ENCODE peak calls at places on chromosomes 16 and 17, in four cellular contexts. C is HepG2, N is K562, Y is GM12878. J is an unnamed sample.

GRCh38 chr16:50613281-50613991 is 65.2 kb downstream of the NKD1 start:
- DNase-seq in Y (no peak), C (no peak), N (no peak), J (no peak)

GRCh38 chr17:10604521-10604920 is 52.6 kb downstream of the MYH3 start:
- DNase-seq in Y (no peak), N (no peak), C (no peak), J (no peak)

GRCh38 chr17:81278831-81279230 is 16.3 kb downstream of the SLC38A10 start:
- DNase-seq in Y (no peak), N (no peak), C (no peak), J (no peak)

GRCh38 chr17:8436169-8436932 is 667 bp downstream of the NDEL1 start:
- DNase-seq in N (peak), Y (no peak), C (peak), J (peak)

GRCh38 chr16:69423189-69423588 is 1.2 kb upstream of the CYB5B start:
- DNase-seq in N (no peak), C (no peak), Y (no peak), J (no peak)

GRCh38 chr16:4832698-4833343 is 14.3 kb downstream of the GLYR1 start:
- DNase-seq in N (no peak), Y (no peak), C (no peak), J (no peak)

GRCh38 chr17:28901866-28902818 is 737 bp downstream of the DHRS13 start:
- DNase-seq in Y (no peak), N (peak), C (no peak), J (peak)

GRCh38 chr16:31508706-31509523 is 724 bp upstream of the RUSF1 start:
- DNase-seq in C (peak), N (no peak), Y (no peak), J (no peak)

GRCh38 chr17:74873874-74874614 is 1.2 kb upstream of the FDXR start:
- DNase-seq in Y (no peak), C (peak), N (no peak), J (peak)

GRCh38 chr17:20063665-20064648 is 54.8 kb downstream of the SPECC1 start:
- DNase-seq in N (no peak), Y (peak), C (no peak), J (no peak)

GRCh38 chr17:72387487-72387886 is 266.7 kb downstream of the SOX9 start:
- DNase-seq in N (no peak), C (peak), Y (no peak), J (no peak)

GRCh38 chr17:44219636-44220210 is at the start of gene UBTF:
- DNase-seq in N (peak), Y (no peak), C (peak), J (peak)

GRCh38 chr17:19269102-19269501 is 31.9 kb downstream of the EPN2 start:
- DNase-seq in Y (no peak), C (no peak), N (no peak), J (no peak)

GRCh38 chr17:65953316-65954147 is 238.4 kb downstream of the CEP112 start:
- DNase-seq in C (peak), N (no peak), Y (no peak), J (no peak)

GRCh38 chr16:11297492-11298142 is 16.5 kb upstream of the PRM1 start:
- DNase-seq in Y (peak), N (peak), C (peak), J (no peak)

GRCh38 chr17:51627776-51628175 is 367.4 kb downstream of the UTP18 start:
- DNase-seq in C (no peak), N (no peak), Y (no peak), J (no peak)

GRCh38 chr16:87789437-87790277 is 23.9 kb upstream of the KLHDC4 start:
- DNase-seq in Y (no peak), C (peak), N (no peak), J (no peak)

GRCh38 chr17:63483655-63484575 is 7.1 kb downstream of the ACE start:
- DNase-seq in C (no peak), N (no peak), Y (no peak), J (no peak)

GRCh38 chr16:27355610-27356009 is 41.8 kb downstream of the IL4R start:
- DNase-seq in N (peak), C (peak), Y (no peak), J (peak)

GRCh38 chr17:57708401-57708800 is 36.7 kb downstream of the CCDC182 start:
- DNase-seq in C (no peak), Y (no peak), N (no peak), J (peak)

GRCh38 chr17:47188266-47188665 is 829 bp downstream of the CDC27 start:
- DNase-seq in Y (no peak), N (no peak), C (no peak), J (peak)

GRCh38 chr17:8372422-8372821 is 4.1 kb downstream of the KRABD2 start:
- DNase-seq in N (no peak), C (no peak), Y (no peak), J (no peak)

GRCh38 chr16:52741386-52741785 is 194.4 kb upstream of the TOX3 start:
- DNase-seq in C (no peak), Y (no peak), N (no peak), J (no peak)

GRCh38 chr17:75338335-75338734 is 49.1 kb upstream of the SLC25A19 start:
- DNase-seq in N (no peak), C (no peak), Y (no peak), J (no peak)

GRCh38 chr16:23359092-23359760 is 57.1 kb downstream of the SCNN1B start:
- DNase-seq in Y (no peak), C (no peak), N (no peak), J (no peak)

GRCh38 chr17:81549031-81549557 is 3.1 kb downstream of the FAAP100 start:
- DNase-seq in C (peak), Y (no peak), N (no peak), J (no peak)

GRCh38 chr16:52436646-52437645 is 110.0 kb downstream of the TOX3 start:
- DNase-seq in Y (no peak), C (no peak), N (no peak), J (no peak)

GRCh38 chr16:88616736-88617135 is 21.6 kb upstream of the IL17C start:
- DNase-seq in N (no peak), C (no peak), Y (no peak), J (no peak)

GRCh38 chr17:34581446-34582184 is 2.2 kb downstream of the TMEM132E start:
- DNase-seq in C (no peak), Y (no peak), N (no peak), J (no peak)

GRCh38 chr17:72545756-72546155 is 424.9 kb downstream of the SOX9 start:
- DNase-seq in C (no peak), N (no peak), Y (no peak), J (no peak)

GRCh38 chr16:48611329-48612137 is 1.6 kb upstream of the N4BP1 start:
- DNase-seq in N (peak), C (peak), Y (peak), J (no peak)

GRCh38 chr16:49467540-49468372 is 94.2 kb downstream of the C16orf78 start:
- DNase-seq in N (no peak), Y (no peak), C (no peak), J (no peak)

GRCh38 chr16:88782454-88783390 is 2.3 kb downstream of the PIEZO1 start:
- DNase-seq in N (peak), Y (no peak), C (no peak), J (no peak)

GRCh38 chr16:2899564-2900072 is 12.1 kb upstream of the FLYWCH1 start:
- DNase-seq in Y (no peak), N (no peak), C (no peak), J (no peak)

GRCh38 chr17:7046127-7046724 is 2.3 kb upstream of the SLC16A11 start:
- DNase-seq in C (peak), N (no peak), Y (no peak), J (no peak)

GRCh38 chr16:28935333-28935732 is 3.6 kb downstream of the CD19 start:
- DNase-seq in N (peak), C (no peak), Y (no peak), J (no peak)

GRCh38 chr16:28936784-28937155 is 5.0 kb downstream of the CD19 start:
- DNase-seq in Y (no peak), C (no peak), N (no peak), J (no peak)

GRCh38 chr16:28938721-28939120 is 7.0 kb downstream of the CD19 start:
- DNase-seq in Y (no peak), N (no peak), C (no peak), J (no peak)

GRCh38 chr16:28937222-28937876 is 5.6 kb downstream of the CD19 start:
- DNase-seq in Y (no peak), N (no peak), C (no peak), J (no peak)

GRCh38 chr16:28935924-28936783 is 4.4 kb downstream of the CD19 start:
- DNase-seq in Y (no peak), C (peak), N (peak), J (peak)
- TF ChIP-seq TARDBP in Y (no peak), C (peak), N (no peak), J (no peak)

GRCh38 chr17:77845541-77846225 is 112.8 kb upstream of the TNRC6C start:
- DNase-seq in Y (no peak), N (no peak), C (no peak), J (no peak)
- TF ChIP-seq TARDBP in Y (no peak), N (no peak), C (no peak), J (no peak)

GRCh38 chr16:54175169-54175551 is 111.4 kb downstream of the IRX3 start:
- DNase-seq in N (no peak), C (no peak), Y (no peak), J (no peak)
- TF ChIP-seq TARDBP in N (no peak), C (no peak), Y (no peak), J (no peak)

GRCh38 chr16:85369741-85370528 is 243.2 kb upstream of the GSE1 start:
- DNase-seq in N (peak), C (peak), Y (no peak), J (peak)
- TF ChIP-seq TARDBP in N (no peak), C (no peak), Y (no peak), J (no peak)

GRCh38 chr17:38509008-38509771 is 80.9 kb downstream of the ARHGAP23 start:
- DNase-seq in C (peak), N (peak), Y (no peak), J (peak)
- TF ChIP-seq TARDBP in C (peak), N (peak), Y (no peak), J (no peak)